ENCODE peak calls at places on chromosomes 2 and 18, in nine cellular contexts. F, C, U, L, O, A, S, H and Y are unnamed samples.

GRCh38 chr18:21597616-21598015 is 2.9 kb downstream of the ESCO1 start:
- DNase-seq in F (no peak), C (no peak), U (no peak), L (no peak), O (no peak), A (no peak), S (no peak), H (no peak), Y (no peak)

GRCh38 chr2:232276084-232276738 is 102.3 kb upstream of the ALPP start:
- DNase-seq in F (no peak), C (no peak), U (no peak), L (no peak), O (no peak), A (no peak), S (no peak), H (no peak), Y (no peak)

GRCh38 chr18:29853126-29853525 is 1189.4 kb downstream of the DSC3 start:
- DNase-seq in F (no peak), C (peak), U (no peak), L (no peak), O (no peak), A (no peak), S (no peak), H (no peak), Y (no peak)

GRCh38 chr2:230941202-230942180 is 16.4 kb upstream of the GPR55 start:
- DNase-seq in F (no peak), C (no peak), U (no peak), L (no peak), O (no peak), A (no peak), S (no peak), H (no peak), Y (no peak)

GRCh38 chr2:23351388-23352141 is 33.4 kb upstream of the KLHL29 start:
- DNase-seq in F (peak), C (peak), U (no peak), L (peak), O (peak), A (peak), S (peak), H (peak), Y (peak)

GRCh38 chr2:9693138-9693520 is 62.3 kb upstream of the YWHAQ start:
- DNase-seq in F (peak), C (peak), U (no peak), L (no peak), O (no peak), A (no peak), S (peak), H (peak), Y (peak)

GRCh38 chr2:28640908-28641300 is 110.7 kb upstream of the PPP1CB start:
- DNase-seq in F (no peak), C (no peak), U (no peak), L (no peak), O (no peak), A (no peak), S (no peak), H (no peak), Y (no peak)

GRCh38 chr18:78727057-78727739 is 252.4 kb upstream of the SALL3 start:
- DNase-seq in F (no peak), C (no peak), U (no peak), L (no peak), O (no peak), A (peak), S (no peak), H (no peak), Y (no peak)

GRCh38 chr2:1766851-1767771 is 22.8 kb upstream of the PXDN start:
- DNase-seq in F (no peak), C (no peak), U (no peak), L (no peak), O (no peak), A (no peak), S (no peak), H (no peak), Y (no peak)

GRCh38 chr2:198060277-198060676 is 255.9 kb downstream of the PLCL1 start:
- DNase-seq in F (no peak), C (no peak), U (no peak), L (no peak), O (no peak), A (no peak), S (no peak), H (no peak), Y (no peak)

GRCh38 chr2:31216734-31217133 is 581 bp downstream of the CAPN14 start:
- DNase-seq in F (peak), C (no peak), U (no peak), L (no peak), O (no peak), A (no peak), S (no peak), H (no peak), Y (no peak)

GRCh38 chr2:45237850-45238542 is 228.7 kb upstream of the SIX2 start:
- DNase-seq in F (peak), C (peak), U (no peak), L (no peak), O (peak), A (no peak), S (peak), H (peak), Y (peak)

GRCh38 chr2:239724851-239725550 is 300.1 kb downstream of the NDUFA10 start:
- DNase-seq in F (no peak), C (no peak), U (no peak), L (no peak), O (no peak), A (no peak), S (no peak), H (no peak), Y (no peak)

GRCh38 chr2:42796427-42797248 is 4.3 kb upstream of the HAAO start:
- DNase-seq in F (no peak), C (no peak), U (no peak), L (no peak), O (no peak), A (no peak), S (no peak), H (no peak), Y (no peak)

GRCh38 chr2:45265336-45265735 is 256.1 kb upstream of the SIX2 start:
- DNase-seq in F (no peak), C (no peak), U (no peak), L (no peak), O (no peak), A (no peak), S (no peak), H (no peak), Y (no peak)

GRCh38 chr2:128710770-128711169 is 392.1 kb upstream of the HS6ST1 start:
- DNase-seq in F (peak), C (no peak), U (no peak), L (no peak), O (no peak), A (no peak), S (no peak), H (no peak), Y (no peak)

GRCh38 chr2:43484323-43484930 is 111.4 kb downstream of the THADA start:
- DNase-seq in F (peak), C (peak), U (no peak), L (no peak), O (no peak), A (no peak), S (no peak), H (no peak), Y (peak)

GRCh38 chr2:10187661-10188060 is 65.1 kb downstream of the RRM2 start:
- DNase-seq in F (no peak), C (no peak), U (no peak), L (no peak), O (no peak), A (no peak), S (no peak), H (no peak), Y (no peak)

GRCh38 chr2:86453838-86454237 is 12.7 kb downstream of the KDM3A start:
- DNase-seq in F (no peak), C (peak), U (no peak), L (no peak), O (peak), A (no peak), S (no peak), H (no peak), Y (no peak)

GRCh38 chr2:113965644-113966043 is 75.8 kb downstream of the ACTR3 start:
- DNase-seq in F (peak), C (peak), U (no peak), L (no peak), O (no peak), A (peak), S (no peak), H (no peak), Y (peak)

GRCh38 chr18:44733069-44733753 is 52.5 kb downstream of the SETBP1 start:
- DNase-seq in F (peak), C (peak), U (no peak), L (no peak), O (peak), A (no peak), S (no peak), H (no peak), Y (peak)

GRCh38 chr18:3806656-3807055 is 356.7 kb downstream of the TGIF1 start:
- DNase-seq in F (no peak), C (no peak), U (no peak), L (no peak), O (no peak), A (no peak), S (no peak), H (no peak), Y (no peak)

GRCh38 chr18:13835202-13835601 is 11.3 kb downstream of the MC5R start:
- DNase-seq in F (no peak), C (no peak), U (no peak), L (no peak), O (no peak), A (no peak), S (no peak), H (no peak), Y (no peak)

GRCh38 chr2:142130111-142131015 is 453 bp downstream of the LRP1B start:
- DNase-seq in F (no peak), C (peak), U (no peak), L (no peak), O (no peak), A (peak), S (peak), H (peak), Y (peak)

GRCh38 chr2:141199711-141200110 is 931.1 kb downstream of the LRP1B start:
- DNase-seq in F (peak), C (no peak), U (no peak), L (no peak), O (no peak), A (no peak), S (no peak), H (no peak), Y (no peak)

GRCh38 chr2:147165682-147166081 is 679.1 kb upstream of the ACVR2A start:
- DNase-seq in F (no peak), C (peak), U (no peak), L (no peak), O (no peak), A (no peak), S (no peak), H (no peak), Y (no peak)

GRCh38 chr2:54402350-54402749 is 53.8 kb upstream of the SPTBN1 start:
- DNase-seq in F (no peak), C (peak), U (no peak), L (no peak), O (no peak), A (peak), S (peak), H (peak), Y (peak)

GRCh38 chr2:109649736-109650695 is 35.9 kb downstream of the SOWAHC start:
- DNase-seq in F (no peak), C (no peak), U (no peak), L (no peak), O (no peak), A (no peak), S (no peak), H (no peak), Y (no peak)

GRCh38 chr2:23518481-23519333 is 133.7 kb downstream of the KLHL29 start:
- DNase-seq in F (no peak), C (no peak), U (no peak), L (no peak), O (no peak), A (no peak), S (no peak), H (no peak), Y (no peak)

GRCh38 chr2:19244460-19245363 is 113.7 kb downstream of the OSR1 start:
- DNase-seq in F (no peak), C (peak), U (no peak), L (no peak), O (no peak), A (no peak), S (no peak), H (no peak), Y (no peak)